ENCODE peak calls at places on chromosomes 16 and 17, in five cellular contexts. C, B, Y, A and V are unnamed samples.

GRCh38 chr16:3999479-3999868 is 116.8 kb downstream of the ADCY9 start:
- DNase-seq in Y (no peak), B (no peak), A (no peak), C (no peak), V (no peak)

GRCh38 chr16:11050954-11051353 is 106.6 kb downstream of the CLEC16A start:
- DNase-seq in C (no peak), Y (no peak), A (no peak), B (no peak), V (no peak)

GRCh38 chr17:75843577-75844529 is at the start of gene UNC13D:
- DNase-seq in C (no peak), A (peak), B (peak), Y (no peak), V (peak)

GRCh38 chr16:12387311-12387710 is 410.8 kb downstream of the SNX29 start:
- DNase-seq in A (no peak), Y (no peak), C (no peak), B (no peak), V (no peak)

GRCh38 chr16:70713781-70714180 is 27.9 kb upstream of the MTSS2 start:
- DNase-seq in Y (no peak), C (no peak), B (no peak), A (no peak), V (no peak)

GRCh38 chr17:69997332-69997731 is 77.7 kb upstream of the KCNJ16 start:
- DNase-seq in C (no peak), B (no peak), Y (no peak), A (no peak), V (no peak)

GRCh38 chr17:81096741-81097133 is 61.8 kb downstream of the BAIAP2 start:
- DNase-seq in C (no peak), B (no peak), A (no peak), Y (no peak), V (no peak)

GRCh38 chr16:83308414-83308813 is 499.4 kb upstream of the HSBP1 start:
- DNase-seq in A (no peak), Y (no peak), B (no peak), C (no peak), V (no peak)

GRCh38 chr16:80973991-80974390 is 32.7 kb downstream of the CMC2 start:
- DNase-seq in C (no peak), B (no peak), A (no peak), Y (no peak), V (no peak)

GRCh38 chr17:42290577-42290976 is 2.3 kb downstream of the STAT5A start:
- DNase-seq in A (no peak), C (no peak), Y (no peak), B (no peak), V (no peak)

GRCh38 chr16:17784073-17784472 is 313.3 kb upstream of the XYLT1 start:
- DNase-seq in Y (no peak), C (no peak), A (peak), B (no peak), V (no peak)

GRCh38 chr16:76574651-76575050 is 297.4 kb downstream of the CNTNAP4 start:
- DNase-seq in Y (no peak), B (no peak), A (peak), C (no peak), V (no peak)

GRCh38 chr17:81553018-81553615 is 964 bp upstream of the FAAP100 start:
- DNase-seq in Y (peak), C (peak), A (peak), B (peak), V (peak)

GRCh38 chr16:27461483-27462171 is 59.7 kb downstream of the IL21R start:
- DNase-seq in Y (no peak), A (no peak), B (no peak), C (no peak), V (no peak)

GRCh38 chr17:14318906-14319205 is 18.0 kb downstream of the HS3ST3B1 start:
- DNase-seq in A (no peak), B (no peak), Y (no peak), C (no peak), V (no peak)

GRCh38 chr17:14312522-14312921 is 11.6 kb downstream of the HS3ST3B1 start:
- DNase-seq in Y (no peak), B (no peak), A (no peak), C (no peak), V (no peak)

GRCh38 chr17:14317383-14317782 is 16.5 kb downstream of the HS3ST3B1 start:
- DNase-seq in B (no peak), Y (no peak), C (no peak), A (no peak), V (no peak)

GRCh38 chr17:14318109-14318905 is 17.4 kb downstream of the HS3ST3B1 start:
- DNase-seq in A (no peak), C (no peak), B (no peak), Y (no peak), V (no peak)

GRCh38 chr17:14316131-14316854 is 15.4 kb downstream of the HS3ST3B1 start:
- DNase-seq in Y (no peak), B (no peak), C (no peak), A (peak), V (no peak)
- TF ChIP-seq TAF1 in Y (no peak), B (no peak), C (no peak), A (no peak), V (no peak)

GRCh38 chr17:869067-869466 is 86.9 kb downstream of the MRM3 start:
- DNase-seq in A (no peak), Y (no peak), B (no peak), C (no peak), V (no peak)
- TF ChIP-seq POLR2A in A (no peak), Y (no peak), B (no peak), C (no peak), V (no peak)

GRCh38 chr17:60522889-60523626 is 3.0 kb downstream of the APPBP2 start:
- DNase-seq in B (no peak), Y (no peak), A (no peak), C (no peak), V (no peak)

GRCh38 chr17:60525347-60525623 is 757 bp downstream of the APPBP2 start:
- DNase-seq in Y (no peak), A (no peak), B (no peak), C (no peak), V (no peak)

GRCh38 chr17:60525624-60526514 is at the start of gene APPBP2:
- DNase-seq in Y (peak), C (peak), A (peak), B (peak), V (peak)

GRCh38 chr17:60523822-60524221 is 2.2 kb downstream of the APPBP2 start:
- DNase-seq in Y (no peak), A (no peak), B (no peak), C (no peak), V (no peak)

GRCh38 chr17:60524463-60525346 is 1.3 kb downstream of the APPBP2 start:
- DNase-seq in B (no peak), A (no peak), C (no peak), Y (no peak), V (no peak)
- TF ChIP-seq POLR2AphosphoS5 in B (no peak), A (no peak), C (no peak), Y (no peak), V (no peak)

GRCh38 chr17:51768706-51769105 is 389.8 kb downstream of the CA10 start:
- DNase-seq in Y (no peak), C (no peak), A (no peak), B (no peak), V (no peak)

GRCh38 chr17:51769231-51769630 is 389.3 kb downstream of the CA10 start:
- DNase-seq in A (no peak), Y (no peak), C (no peak), B (no peak), V (no peak)

GRCh38 chr17:51767287-51767686 is 391.2 kb downstream of the CA10 start:
- DNase-seq in A (no peak), B (no peak), C (no peak), Y (no peak), V (no peak)

GRCh38 chr17:51764387-51764971 is 394.0 kb downstream of the CA10 start:
- DNase-seq in Y (peak), B (peak), C (peak), A (peak), V (peak)

DNA sequence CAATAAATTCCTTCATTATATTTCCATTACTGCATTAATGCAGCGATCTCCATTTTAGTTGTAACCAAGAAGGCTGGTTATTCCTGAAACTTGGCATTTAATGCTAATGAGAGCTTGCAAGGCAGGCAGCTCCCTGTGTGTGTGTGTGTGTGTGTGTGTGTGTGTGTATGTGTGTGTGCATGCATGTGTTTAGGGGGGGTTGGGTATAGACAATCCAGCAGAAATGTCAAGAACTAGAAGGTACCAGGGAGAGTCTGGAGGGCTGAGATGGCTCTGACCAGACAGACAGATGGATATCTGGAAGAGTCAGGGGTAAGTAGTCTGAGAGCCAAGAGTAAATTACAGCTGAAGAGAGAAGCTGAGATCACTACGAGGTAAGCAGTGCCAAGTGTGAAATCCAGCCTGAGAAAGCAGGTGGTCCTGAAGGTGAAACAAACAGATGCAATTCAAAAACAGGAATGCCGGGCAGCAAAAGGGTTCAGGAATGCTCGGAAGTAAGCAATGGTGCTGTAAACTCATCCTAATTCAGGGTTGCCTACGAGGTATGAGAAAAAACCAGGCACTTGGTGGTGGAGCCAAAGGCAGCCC is 392.9 kb downstream of the CA10 start:
- DNase-seq in Y (no peak), C (no peak), A (no peak), B (no peak), V (no peak)
- TF ChIP-seq TAF1 in Y (no peak), C (no peak), A (no peak), B (no peak), V (no peak)